ENCODE peak calls at places on chromosomes 12 and 14, in seven cellular contexts. J, Y, Q, B, P, R and O are unnamed samples.
A peak's percentile ranks its signal among the peaks of the same experiment; 100 is the strongest.

GRCh38 chr12:96824074-96824837 is 82.8 kb upstream of the NEDD1 start:
- DNase-seq in Q (no peak), J (no peak), P (no peak), B (no peak), R (no peak), Y (no peak), O (no peak)

GRCh38 chr14:94769413-94770250 is at the start of gene GSC:
- DNase-seq in R (peak; percentile 39), J (no peak), P (no peak), B (peak; percentile 29), Q (no peak), Y (peak; percentile 59), O (no peak)

GRCh38 chr14:102557434-102558226 is 34.8 kb upstream of the RCOR1 start:
- DNase-seq in R (no peak), J (no peak), Y (no peak), B (no peak), P (no peak), Q (no peak), O (no peak)

GRCh38 chr12:51270067-51270846 is at the start of gene SMAGP:
- DNase-seq in B (peak; percentile 24), J (peak; percentile 83), P (no peak), Q (no peak), Y (peak; percentile 67), R (peak; percentile 57), O (peak; percentile 28)

GRCh38 chr12:76595056-76595455 is 35.5 kb upstream of the OSBPL8 start:
- DNase-seq in B (peak; percentile 51), Q (no peak), R (no peak), J (no peak), Y (no peak), P (no peak), O (no peak)

GRCh38 chr12:12685305-12685704 is 10.7 kb downstream of the GPR19 start:
- DNase-seq in J (no peak), P (no peak), R (no peak), Y (peak; percentile 70), Q (no peak), B (no peak), O (no peak)

GRCh38 chr12:11958216-11959091 is 112.3 kb upstream of the BCL2L14 start:
- DNase-seq in Q (peak; percentile 88), P (no peak), B (peak; percentile 92), R (peak; percentile 35), Y (no peak), J (peak; percentile 56), O (peak; percentile 12)

GRCh38 chr14:46840971-46841729 is 189.6 kb upstream of the RPL10L start:
- DNase-seq in P (no peak), Q (no peak), R (peak; percentile 1), Y (no peak), B (no peak), J (no peak), O (no peak)

GRCh38 chr12:56957229-56958052 is at the start of gene RDH16:
- DNase-seq in B (no peak), J (peak; percentile 66), Q (no peak), R (no peak), Y (no peak), P (no peak), O (no peak)

GRCh38 chr12:27828196-27828595 is 48.2 kb upstream of the MANSC4 start:
- DNase-seq in P (no peak), Y (no peak), B (no peak), Q (no peak), J (no peak), R (no peak), O (no peak)

GRCh38 chr14:30620178-30620577 is 1.9 kb upstream of the SCFD1 start:
- DNase-seq in R (no peak), Q (no peak), J (peak; percentile 12), B (peak; percentile 59), P (no peak), Y (no peak), O (no peak)

GRCh38 chr12:3071107-3071506 is 6.1 kb upstream of the TSPAN9 start:
- DNase-seq in R (no peak), B (no peak), P (no peak), J (no peak), Y (no peak), Q (peak; percentile 45), O (no peak)

GRCh38 chr12:67698711-67699603 is 50.4 kb downstream of the DYRK2 start:
- DNase-seq in Y (no peak), B (peak; percentile 14), P (peak; percentile 10), Q (no peak), J (no peak), R (no peak), O (peak; percentile 43)

GRCh38 chr12:84929486-84929885 is 16.9 kb upstream of the SLC6A15 start:
- DNase-seq in J (no peak), P (no peak), Y (no peak), B (no peak), Q (no peak), R (no peak), O (no peak)

GRCh38 chr14:36162267-36162666 is 14.3 kb downstream of the PTCSC3 start:
- DNase-seq in B (no peak), R (no peak), Q (no peak), Y (no peak), J (no peak), P (no peak), O (no peak)

GRCh38 chr14:22547309-22547947 is 41.6 kb downstream of the DAD1 start:
- DNase-seq in J (no peak), R (no peak), Q (no peak), P (no peak), Y (no peak), B (no peak), O (no peak)

GRCh38 chr12:99522456-99522855 is 125.1 kb upstream of the GARIN6 start:
- DNase-seq in Y (no peak), Q (peak; percentile 25), P (no peak), B (no peak), J (no peak), R (no peak), O (no peak)

GRCh38 chr12:127596881-127597280 is 670.1 kb upstream of the TMEM132C start:
- DNase-seq in Y (no peak), R (no peak), P (no peak), B (no peak), Q (no peak), J (no peak), O (no peak)

GRCh38 chr12:107528731-107529365 is 156.8 kb upstream of the PWP1 start:
- DNase-seq in Y (no peak), Q (no peak), R (no peak), B (no peak), P (no peak), J (no peak), O (no peak)

GRCh38 chr12:124094733-124095132 is 121.7 kb downstream of the ZNF664 start:
- DNase-seq in R (no peak), P (no peak), B (no peak), Q (no peak), J (no peak), Y (peak; percentile 14), O (no peak)

GRCh38 chr14:104865069-104865630 is at the start of gene CEP170B:
- DNase-seq in B (peak; percentile 23), Q (no peak), Y (no peak), J (peak; percentile 77), P (no peak), R (no peak), O (peak; percentile 42)

GRCh38 chr12:30753761-30754382 is 879 bp downstream of the CAPRIN2 start:
- DNase-seq in J (peak; percentile 16), Q (no peak), B (peak; percentile 53), R (peak; percentile 48), Y (peak; percentile 15), P (no peak), O (no peak)

GRCh38 chr14:74608959-74609611 is 3.0 kb downstream of the LTBP2 start:
- DNase-seq in Q (peak; percentile 82), P (peak; percentile 75), J (peak; percentile 77), R (peak; percentile 65), Y (peak; percentile 78), B (peak; percentile 95), O (peak; percentile 76)

GRCh38 chr12:93022603-93023340 is 93.7 kb upstream of the EEA1 start:
- DNase-seq in Q (no peak), J (no peak), R (no peak), B (no peak), Y (no peak), P (no peak), O (no peak)

GRCh38 chr12:121224591-121224990 is 14.7 kb downstream of the P2RX4 start:
- DNase-seq in J (no peak), R (no peak), B (no peak), Q (no peak), P (no peak), Y (no peak), O (peak; percentile 73)

GRCh38 chr12:65533177-65533883 is 254.8 kb downstream of the MSRB3 start:
- DNase-seq in B (peak; percentile 29), P (no peak), Y (no peak), R (peak; percentile 65), Q (peak; percentile 80), J (peak; percentile 48), O (no peak)

GRCh38 chr14:100669468-100669867 is 57.2 kb upstream of the DLK1 start:
- DNase-seq in Q (no peak), R (no peak), P (no peak), B (no peak), J (no peak), Y (no peak), O (no peak)

GRCh38 chr14:74425525-74426201 is 347 bp downstream of the SYNDIG1L start:
- DNase-seq in J (peak; percentile 25), P (peak; percentile 20), Q (no peak), R (peak; percentile 14), B (peak; percentile 13), Y (no peak), O (peak; percentile 38)

GRCh38 chr14:59754256-59754655 is 116.3 kb downstream of the RTN1 start:
- DNase-seq in Y (no peak), B (peak; percentile 16), J (no peak), P (no peak), Q (no peak), R (no peak), O (no peak)

GRCh38 chr12:87953257-87953860 is 75.8 kb downstream of the C12orf50 start:
- DNase-seq in J (peak; percentile 49), P (no peak), B (peak; percentile 69), Q (peak; percentile 76), Y (peak; percentile 15), R (peak; percentile 16), O (no peak)

GRCh38 chr14:95003099-95003960 is 154.0 kb downstream of the DICER1 start:
- DNase-seq in Q (no peak), J (no peak), Y (no peak), P (no peak), R (no peak), B (no peak), O (no peak)

GRCh38 chr14:57362356-57362755 is 28.0 kb upstream of the NAA30 start:
- DNase-seq in R (no peak), P (no peak), B (peak; percentile 48), J (no peak), Y (no peak), Q (peak; percentile 33), O (no peak)

GRCh38 chr12:92717202-92717601 is 14.4 kb downstream of the PLEKHG7 start:
- DNase-seq in B (peak; percentile 79), J (no peak), R (no peak), P (no peak), Y (no peak), Q (no peak), O (no peak)

GRCh38 chr12:116539361-116539771 is 19.8 kb upstream of the MAP1LC3B2 start:
- DNase-seq in R (peak; percentile 53), Q (no peak), B (peak; percentile 50), Y (no peak), P (no peak), J (no peak), O (no peak)

GRCh38 chr12:107423531-107423930 is 262.1 kb upstream of the PWP1 start:
- DNase-seq in B (no peak), P (no peak), Y (no peak), Q (no peak), J (no peak), R (no peak), O (no peak)